ENCODE peak calls at places on chromosome 14, in ten cellular contexts. H is fibroblast of lung, Y is HFF-Myc, O is coronary artery, X is left ventricle myocardium inferior, Q is brain microvascular endothelial cell, B is OCI-LY7, C is HCT116, R is astrocyte of the spinal cord, Z is tibial artery. G is an unnamed sample.

GRCh38 chr14:50031534-50032313 is 84.6 kb downstream of the VCPKMT start:
- DNase-seq in H (no peak), Y (no peak), O (no peak), X (no peak), Q (no peak), B (no peak), C (no peak), R (peak), Z (peak), G (no peak)

GRCh38 chr14:65879218-65880009 is 466.9 kb downstream of the FUT8 start:
- DNase-seq in H (peak), Y (no peak), O (no peak), X (no peak), Q (peak), B (no peak), C (peak), R (peak), Z (no peak), G (no peak)

GRCh38 chr14:34213332-34213731 is 248.7 kb downstream of the SPTSSA start:
- DNase-seq in H (no peak), Y (no peak), O (no peak), X (no peak), Q (no peak), B (no peak), C (no peak), R (no peak), Z (no peak), G (no peak)

GRCh38 chr14:21978184-21978998 is 304.8 kb upstream of the OR4E1 start:
- DNase-seq in H (peak), Y (no peak), O (no peak), X (no peak), Q (peak), B (peak), C (peak), R (peak), Z (no peak), G (no peak)

GRCh38 chr14:33938131-33938949 is 12.5 kb downstream of the EGLN3 start:
- DNase-seq in H (no peak), Y (no peak), O (no peak), X (peak), Q (no peak), B (no peak), C (peak), R (no peak), Z (peak), G (no peak)

GRCh38 chr14:50047274-50047676 is 69.1 kb downstream of the VCPKMT start:
- DNase-seq in H (no peak), Y (no peak), O (no peak), X (no peak), Q (no peak), B (peak), C (no peak), R (no peak), Z (peak), G (no peak)

GRCh38 chr14:50340945-50341344 is 28.8 kb downstream of the DMAC2L start:
- DNase-seq in H (no peak), Y (no peak), O (no peak), X (no peak), Q (no peak), B (peak), C (no peak), R (no peak), Z (no peak), G (no peak)

GRCh38 chr14:42732005-42732404 is 1125.3 kb downstream of the LRFN5 start:
- DNase-seq in H (no peak), Y (no peak), O (no peak), X (no peak), Q (no peak), B (no peak), C (no peak), R (no peak), Z (no peak), G (no peak)

GRCh38 chr14:72433511-72433910 is 460.4 kb downstream of the DPF3 start:
- DNase-seq in H (peak), Y (no peak), O (no peak), X (no peak), Q (peak), B (no peak), C (no peak), R (peak), Z (no peak), G (no peak)

GRCh38 chr14:92503756-92504491 is 9.7 kb upstream of the RIN3 start:
- DNase-seq in H (peak), Y (peak), O (peak), X (no peak), Q (peak), B (no peak), C (peak), R (peak), Z (no peak), G (no peak)

GRCh38 chr14:33539918-33540357 is 410.9 kb downstream of the EGLN3 start:
- DNase-seq in H (no peak), Y (no peak), O (no peak), X (no peak), Q (no peak), B (no peak), C (no peak), R (no peak), Z (no peak), G (no peak)

GRCh38 chr14:49051328-49052060 is 534.7 kb downstream of the RPS29 start:
- DNase-seq in H (no peak), Y (no peak), O (no peak), X (no peak), Q (peak), B (no peak), C (no peak), R (no peak), Z (no peak), G (peak)

GRCh38 chr14:93905623-93906022 is 21.5 kb upstream of the FAM181A start:
- DNase-seq in H (no peak), Y (no peak), O (no peak), X (no peak), Q (no peak), B (no peak), C (no peak), R (no peak), Z (no peak), G (no peak)

GRCh38 chr14:59771577-59771976 is 99.0 kb downstream of the RTN1 start:
- DNase-seq in H (peak), Y (no peak), O (no peak), X (no peak), Q (peak), B (no peak), C (no peak), R (peak), Z (no peak), G (no peak)

GRCh38 chr14:85534435-85534834 is 4.5 kb downstream of the FLRT2 start:
- DNase-seq in H (peak), Y (no peak), O (no peak), X (no peak), Q (no peak), B (no peak), C (no peak), R (no peak), Z (no peak), G (no peak)

GRCh38 chr14:63770187-63770807 is 42.4 kb upstream of the SGPP1 start:
- DNase-seq in H (peak), Y (peak), O (no peak), X (no peak), Q (peak), B (peak), C (peak), R (peak), Z (peak), G (peak)

GRCh38 chr14:69260979-69261605 is 1.1 kb downstream of the GALNT16 start:
- DNase-seq in H (no peak), Y (no peak), O (no peak), X (peak), Q (no peak), B (peak), C (no peak), R (no peak), Z (no peak), G (no peak)

GRCh38 chr14:75689012-75689411 is 28.0 kb downstream of the TTLL5 start:
- DNase-seq in H (peak), Y (peak), O (no peak), X (peak), Q (peak), B (no peak), C (no peak), R (peak), Z (peak), G (no peak)

GRCh38 chr14:61132336-61132735 is 148.8 kb downstream of the TMEM30B start:
- DNase-seq in H (no peak), Y (no peak), O (no peak), X (no peak), Q (no peak), B (no peak), C (no peak), R (no peak), Z (no peak), G (no peak)

GRCh38 chr14:70808402-70809237 is 693 bp downstream of the MAP3K9 start:
- DNase-seq in H (no peak), Y (no peak), O (no peak), X (peak), Q (no peak), B (peak), C (no peak), R (no peak), Z (no peak), G (no peak)

GRCh38 chr14:79280400-79280670 is 931.0 kb downstream of the DIO2 start:
- DNase-seq in H (no peak), Y (no peak), O (no peak), X (no peak), Q (no peak), B (no peak), C (no peak), R (no peak), Z (no peak), G (no peak)

GRCh38 chr14:74638066-74638465 is 26.0 kb upstream of the LTBP2 start:
- DNase-seq in H (no peak), Y (no peak), O (no peak), X (no peak), Q (peak), B (no peak), C (no peak), R (no peak), Z (no peak), G (no peak)

GRCh38 chr14:71230897-71231296 is 323.6 kb downstream of the PCNX1 start:
- DNase-seq in H (no peak), Y (no peak), O (no peak), X (no peak), Q (no peak), B (no peak), C (no peak), R (no peak), Z (no peak), G (no peak)

DNA sequence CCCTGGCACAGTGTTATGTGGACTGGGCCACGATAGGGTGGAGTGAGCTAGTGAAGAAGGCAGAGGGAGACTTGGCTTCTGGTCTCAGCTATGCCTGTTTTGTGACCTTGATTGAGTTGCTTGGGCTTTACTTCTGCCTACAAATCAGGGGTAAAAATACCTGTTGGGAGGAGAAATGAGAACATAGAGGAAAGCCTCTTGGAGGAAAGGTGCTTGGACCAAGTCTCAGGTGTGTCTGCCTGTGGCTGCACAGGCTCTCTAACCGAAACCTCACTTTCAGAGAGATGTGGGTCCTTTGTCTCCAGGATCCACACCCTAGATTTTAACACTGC is 4.9 kb downstream of the SDR39U1 start:
- DNase-seq in H (no peak), Y (no peak), O (no peak), X (no peak), Q (no peak), B (no peak), C (no peak), R (no peak), Z (no peak), G (no peak)
- H3K4me3 ChIP-seq in H (no peak), Y (no peak), O (no peak), X (peak), Q (no peak), B (peak), C (no peak), R (no peak), Z (no peak), G (no peak)

DNA sequence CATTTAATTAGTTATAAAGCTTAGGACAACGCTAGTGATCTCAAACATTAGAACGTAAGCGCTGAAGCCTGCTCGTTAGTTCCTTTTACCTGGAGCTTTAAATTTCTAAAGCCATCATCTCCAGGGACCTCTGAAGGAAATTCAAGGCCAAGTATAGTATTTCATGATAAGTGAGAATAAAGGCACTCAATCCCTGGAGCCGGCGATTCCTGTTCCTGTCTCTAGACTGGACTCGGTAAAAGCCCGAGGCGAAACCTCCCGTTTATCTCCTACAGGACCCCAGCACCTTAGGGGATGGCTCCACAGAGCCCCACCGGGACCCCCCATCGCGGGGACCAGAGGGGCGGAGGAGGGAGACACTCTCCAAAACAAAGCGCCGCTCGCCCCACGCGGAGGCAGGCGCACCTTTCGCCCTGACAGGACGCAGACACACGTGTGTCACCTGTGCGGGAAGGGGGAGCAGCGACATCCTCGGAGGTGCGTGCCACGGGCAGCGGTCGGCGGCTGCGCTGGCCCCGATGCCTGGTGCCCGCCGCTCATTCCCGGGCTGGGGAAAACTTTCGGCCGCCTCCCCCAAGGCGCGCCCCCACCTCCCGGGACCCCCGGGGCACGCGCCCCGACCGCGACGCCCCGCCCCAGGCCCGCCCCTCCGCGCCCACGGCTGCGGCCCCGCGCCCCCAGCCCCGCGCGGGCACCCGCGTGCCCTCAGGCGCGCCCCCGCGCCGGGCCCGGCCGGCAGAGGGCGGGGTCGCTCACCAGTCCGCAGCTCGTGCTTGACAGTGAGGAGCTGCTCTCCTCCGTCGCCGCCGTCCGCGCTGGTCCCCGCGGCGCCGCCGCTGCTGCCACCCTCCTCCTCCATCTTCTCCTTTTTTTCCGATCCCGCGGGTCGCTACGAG is 617 bp downstream of the RPS6KA5 start:
- DNase-seq in H (no peak), Y (no peak), O (peak), X (no peak), Q (peak), B (peak), C (no peak), R (no peak), Z (peak), G (no peak)
- TF ChIP-seq CTCF in H (no peak), Y (peak), O (no peak), X (no peak), Q (no peak), B (no peak), C (no peak), R (no peak), Z (no peak), G (peak)

DNA sequence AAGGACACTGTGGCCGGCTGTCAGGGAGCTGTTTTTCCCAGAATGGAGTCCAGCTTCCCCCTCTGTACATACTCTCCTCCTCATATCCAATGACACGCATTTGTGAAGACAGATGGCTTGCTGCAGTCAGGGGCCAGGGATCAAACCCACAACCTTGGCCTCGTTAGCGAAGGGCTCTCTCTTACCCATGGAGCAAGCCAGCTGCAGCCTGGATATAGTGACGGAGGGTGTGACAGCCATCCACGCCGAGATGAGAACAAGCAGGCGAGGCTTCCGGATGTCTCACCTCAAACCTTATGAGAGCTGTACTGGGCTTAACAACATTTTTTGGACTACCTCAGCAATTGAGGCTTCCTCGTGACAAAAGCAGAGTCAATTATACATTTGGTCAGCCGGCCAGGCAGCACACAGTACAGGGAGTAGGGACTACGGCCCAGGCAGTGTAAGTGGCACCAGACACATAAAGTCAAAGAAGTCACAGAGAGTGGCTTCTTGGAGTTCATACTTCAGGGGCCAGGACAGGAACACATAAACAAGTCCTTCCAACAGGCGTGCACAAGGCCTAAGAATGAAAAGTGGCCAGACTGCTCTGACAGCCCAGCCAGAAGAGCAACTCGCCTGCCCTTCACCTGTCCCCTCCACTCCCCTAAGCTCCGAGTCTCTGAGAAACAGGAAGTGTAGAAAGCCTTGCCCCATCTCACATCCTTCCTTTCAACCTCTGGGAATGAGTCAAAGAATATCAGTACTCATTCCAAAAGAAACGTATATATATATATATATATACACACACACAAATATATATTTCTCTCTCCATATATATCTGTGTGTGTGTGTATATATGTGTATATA is 115.1 kb downstream of the TTC7B start:
- DNase-seq in H (no peak), Y (no peak), O (no peak), X (no peak), Q (no peak), B (no peak), C (no peak), R (no peak), Z (no peak), G (no peak)
- H3K4me3 ChIP-seq in H (no peak), Y (no peak), O (no peak), X (no peak), Q (no peak), B (no peak), C (no peak), R (no peak), Z (no peak), G (no peak)

GRCh38 chr14:24332094-24332983 is 2.5 kb downstream of the ADCY4 start:
- DNase-seq in H (peak), Y (no peak), O (no peak), X (peak), Q (peak), B (peak), C (no peak), R (peak), Z (peak), G (no peak)
- TF ChIP-seq CTCF in H (peak), Y (peak), O (peak), X (peak), Q (peak), B (peak), C (peak), R (peak), Z (peak), G (peak)

GRCh38 chr14:99196310-99196650 is 75.7 kb downstream of the BCL11B start:
- DNase-seq in H (no peak), Y (no peak), O (no peak), X (no peak), Q (no peak), B (no peak), C (no peak), R (no peak), Z (no peak), G (no peak)
- H3K4me3 ChIP-seq in H (no peak), Y (no peak), O (no peak), X (no peak), Q (no peak), B (no peak), C (no peak), R (no peak), Z (no peak), G (no peak)

DNA sequence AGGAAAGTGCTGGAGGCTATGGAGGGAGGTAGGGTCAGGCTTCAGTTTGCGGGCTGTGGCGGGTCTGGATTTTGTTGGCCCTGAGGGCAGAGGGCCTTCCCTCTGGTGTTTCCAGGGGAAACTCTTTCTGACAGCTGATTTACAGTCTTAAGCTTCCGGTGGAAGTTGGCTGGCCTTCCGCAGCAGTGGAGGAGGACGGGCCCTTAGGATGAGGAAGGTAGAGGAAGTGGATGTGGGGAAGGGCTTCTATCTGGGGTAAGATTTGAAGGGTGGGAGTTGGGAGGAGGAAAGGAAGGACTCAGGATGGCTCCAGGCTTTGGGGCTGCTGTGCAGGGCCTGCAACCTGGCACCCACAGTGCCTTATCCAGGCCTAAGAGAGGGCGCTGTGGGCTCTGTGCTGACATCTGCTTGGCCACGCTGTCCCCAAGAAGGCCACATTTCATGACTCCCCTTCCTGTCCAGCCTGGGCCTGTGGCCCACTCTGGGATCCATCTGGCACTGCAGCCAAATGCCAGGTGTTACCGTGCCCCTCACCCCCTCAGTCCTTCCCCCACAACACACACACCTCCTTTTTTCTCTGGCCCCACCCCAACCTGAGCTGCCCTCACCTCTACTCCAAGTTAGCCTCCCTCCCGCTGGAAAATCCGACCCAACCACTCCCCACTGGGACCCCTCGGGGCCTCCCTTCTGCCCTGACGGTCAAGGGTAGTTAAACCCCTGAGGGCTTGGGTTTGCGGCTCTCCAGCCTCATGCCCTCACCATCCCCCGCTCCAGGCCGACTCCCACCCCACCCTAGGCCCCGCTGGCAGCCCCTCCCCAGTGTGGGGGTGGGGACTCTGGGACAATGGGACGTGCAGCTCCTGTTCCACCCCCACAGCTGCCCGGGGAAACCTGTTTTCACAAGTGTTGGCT is 7.7 kb upstream of the PPP1R13B start:
- DNase-seq in H (no peak), Y (no peak), O (no peak), X (no peak), Q (no peak), B (no peak), C (no peak), R (no peak), Z (no peak), G (no peak)
- TF ChIP-seq CTCF in H (no peak), Y (no peak), O (no peak), X (peak), Q (no peak), B (no peak), C (no peak), R (no peak), Z (no peak), G (no peak)

G was measured in AG04449.